ENCODE peak calls at places on chromosomes 4 and X, in six cellular contexts. V, R, N, F, S and Y are unnamed samples.

GRCh38 chrX:129488359-129488758 is 34.9 kb downstream of the SMARCA1 start:
- DNase-seq in N (no peak), F (no peak), S (no peak), R (no peak), V (no peak), Y (no peak)

GRCh38 chrX:124804962-124805361 is 458.6 kb downstream of the SH2D1A start:
- DNase-seq in R (no peak), V (no peak), N (no peak), S (no peak), F (no peak), Y (no peak)

GRCh38 chr4:187309456-187309855 is 585.8 kb upstream of the FAT1 start:
- DNase-seq in V (no peak), R (no peak), F (no peak), S (no peak), N (no peak), Y (no peak)

GRCh38 chr4:177380730-177381287 is 61.4 kb downstream of the AGA start:
- DNase-seq in N (no peak), V (no peak), R (peak), S (no peak), F (no peak), Y (no peak)

GRCh38 chrX:68588653-68589371 is 58.7 kb upstream of the STARD8 start:
- DNase-seq in S (no peak), N (no peak), F (no peak), V (no peak), R (no peak), Y (no peak)

GRCh38 chr4:176927664-176928063 is 134.9 kb upstream of the VEGFC start:
- DNase-seq in R (no peak), F (no peak), V (no peak), N (no peak), S (no peak), Y (no peak)

GRCh38 chr4:172009461-172009860 is 196.3 kb downstream of the GALNTL6 start:
- DNase-seq in S (no peak), R (no peak), N (no peak), V (no peak), F (no peak), Y (no peak)

GRCh38 chr4:186723207-186724047 is at the start of gene FAT1:
- DNase-seq in V (no peak), R (peak), F (peak), S (no peak), N (peak), Y (no peak)

GRCh38 chr4:137677851-137678250 is 145.6 kb upstream of the PCDH18 start:
- DNase-seq in R (no peak), V (no peak), S (no peak), N (no peak), F (no peak), Y (no peak)

GRCh38 chr4:36394352-36394903 is 113.0 kb downstream of the DTHD1 start:
- DNase-seq in S (peak), R (no peak), F (no peak), N (no peak), V (no peak), Y (no peak)

GRCh38 chrX:17032351-17032750 is 85.9 kb downstream of the REPS2 start:
- DNase-seq in F (no peak), N (peak), V (peak), S (no peak), R (no peak), Y (no peak)

GRCh38 chr4:125016892-125017299 is 297.9 kb upstream of the FAT4 start:
- DNase-seq in N (no peak), S (no peak), V (no peak), R (no peak), F (no peak), Y (no peak)

GRCh38 chr4:44848466-44848865 is 122.1 kb upstream of the GNPDA2 start:
- DNase-seq in S (no peak), V (no peak), F (no peak), R (no peak), N (no peak), Y (no peak)

GRCh38 chr4:145734576-145735329 is 54.8 kb downstream of the C4orf51 start:
- DNase-seq in N (peak), S (no peak), R (no peak), F (peak), V (peak), Y (no peak)

GRCh38 chr4:185504098-185505047 is 30.9 kb downstream of the PDLIM3 start:
- DNase-seq in R (no peak), F (peak), S (no peak), N (no peak), V (peak), Y (no peak)

GRCh38 chrX:87728459-87728858 is 210.9 kb downstream of the KLHL4 start:
- DNase-seq in N (no peak), S (no peak), F (no peak), V (no peak), R (no peak), Y (no peak)

GRCh38 chrX:21375795-21376069 is 1.5 kb downstream of the CNKSR2 start:
- DNase-seq in V (no peak), N (no peak), S (no peak), F (no peak), R (peak), Y (no peak)

GRCh38 chrX:69289046-69289838 is 124.0 kb upstream of the PJA1 start:
- DNase-seq in V (no peak), R (no peak), N (no peak), S (no peak), F (no peak), Y (no peak)

GRCh38 chr4:36322921-36323354 is 41.5 kb downstream of the DTHD1 start:
- DNase-seq in S (peak), R (no peak), N (no peak), V (no peak), F (no peak), Y (peak)

GRCh38 chr4:182090186-182090585 is 153.0 kb upstream of the TENM3 start:
- DNase-seq in S (no peak), N (no peak), V (no peak), F (no peak), R (no peak), Y (no peak)

GRCh38 chr4:113979157-113979972 is at the start of gene ARSJ:
- DNase-seq in V (peak), R (peak), F (peak), N (peak), S (peak), Y (peak)

GRCh38 chrX:153794018-153794896 is at the start of the genes IDH3G and SSR4:
- DNase-seq in S (peak), R (peak), F (peak), N (peak), V (peak), Y (peak)
- TF ChIP-seq CTCF in S (no peak), R (no peak), F (no peak), N (no peak), V (no peak), Y (no peak)

GRCh38 chr4:2412885-2413716 is 5.3 kb downstream of the ZFYVE28 start:
- DNase-seq in R (peak), F (peak), S (peak), N (peak), V (peak), Y (peak)
- TF ChIP-seq CTCF in R (peak), F (peak), S (peak), N (no peak), V (peak), Y (no peak)

DNA sequence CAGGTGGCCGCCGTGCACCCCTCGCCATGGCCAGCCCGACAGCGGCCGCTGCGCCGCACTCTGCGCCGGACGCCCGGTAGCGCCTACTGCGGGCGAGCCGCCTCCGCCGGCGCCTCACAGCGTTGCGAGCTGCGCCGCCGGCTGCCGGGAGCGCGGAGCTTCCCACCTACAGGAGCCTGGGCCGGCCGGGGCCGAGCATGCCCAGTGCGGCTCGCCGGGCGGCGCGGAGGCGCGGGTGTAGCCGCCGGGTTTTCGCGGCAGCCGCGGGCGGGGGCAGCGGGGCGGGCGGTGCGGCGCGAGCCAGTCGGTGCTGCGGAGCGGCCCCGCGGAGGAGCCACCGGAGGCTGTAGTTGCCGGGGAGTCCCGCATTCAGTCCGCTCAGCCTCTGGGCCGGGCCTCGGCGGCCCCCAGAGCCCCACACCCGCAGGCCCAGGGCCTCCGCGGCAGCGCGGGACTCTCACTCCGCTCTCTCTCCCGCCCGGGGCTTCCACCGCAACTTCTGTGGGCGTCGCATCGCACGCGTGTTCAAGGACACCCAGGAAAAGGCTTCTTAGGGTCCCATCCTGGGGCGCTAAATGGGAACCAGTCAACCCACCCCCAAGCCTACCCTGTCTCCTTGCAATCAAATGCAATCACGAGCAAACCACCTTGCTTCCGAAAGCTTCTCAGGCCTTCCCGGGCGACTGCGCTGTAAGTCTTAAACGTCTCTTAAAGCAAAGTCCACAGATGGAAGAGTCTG is at the start of gene MFAP3L:
- DNase-seq in N (peak), V (peak), S (peak), F (peak), R (peak), Y (peak)
- TF ChIP-seq CTCF in N (no peak), V (no peak), S (no peak), F (no peak), R (no peak), Y (peak)

GRCh38 chr4:139556735-139557505 is 901 bp upstream of the SETD7 start:
- DNase-seq in F (peak), V (peak), N (peak), S (peak), R (peak), Y (peak)
- TF ChIP-seq CTCF in F (no peak), V (no peak), N (no peak), S (no peak), R (no peak), Y (no peak)

DNA sequence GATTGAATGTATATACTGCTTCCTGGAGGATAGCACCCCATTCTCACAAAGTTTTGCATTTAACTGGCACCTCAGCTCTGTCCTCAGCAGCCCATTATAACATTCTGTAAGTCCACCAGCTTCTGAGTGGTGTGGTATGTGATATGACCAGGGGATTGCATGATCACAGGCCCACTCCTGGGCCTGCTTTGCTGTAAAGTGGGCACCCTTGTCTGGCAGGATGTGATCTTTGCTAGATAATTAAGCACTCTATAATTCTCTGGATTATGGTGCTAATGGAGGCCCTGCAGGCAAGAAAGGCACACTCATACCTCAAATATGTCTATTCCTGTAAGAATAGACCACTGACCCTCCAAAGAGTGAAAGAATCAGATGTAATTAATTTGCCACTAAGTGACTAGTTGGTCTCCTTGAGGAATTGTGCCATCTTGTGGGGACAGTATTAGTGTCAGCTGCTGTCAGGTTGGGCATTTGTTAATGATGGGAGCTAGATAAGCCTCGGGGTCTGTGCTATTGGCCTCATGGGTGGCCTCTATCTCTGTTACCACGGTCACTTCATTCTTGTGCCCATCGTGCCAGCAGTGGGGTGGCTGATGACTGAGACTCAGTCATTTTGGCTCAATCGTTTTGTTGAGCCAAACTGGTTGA is 2.2 kb upstream of the CFI start:
- DNase-seq in S (no peak), F (no peak), V (no peak), R (peak), N (peak), Y (peak)
- TF ChIP-seq CTCF in S (no peak), F (no peak), V (peak), R (peak), N (peak), Y (peak)

GRCh38 chrX:153768311-153769157 is 4.5 kb downstream of the PLXNB3 start:
- DNase-seq in S (peak), F (peak), N (no peak), V (no peak), R (no peak), Y (peak)
- TF ChIP-seq CTCF in S (no peak), F (no peak), N (no peak), V (no peak), R (no peak), Y (no peak)

GRCh38 chr4:154329939-154330338 is 161.7 kb downstream of the DCHS2 start:
- DNase-seq in R (no peak), V (no peak), F (no peak), S (no peak), N (no peak), Y (no peak)

GRCh38 chr4:154329268-154329858 is 162.2 kb downstream of the DCHS2 start:
- DNase-seq in S (no peak), N (no peak), F (no peak), R (peak), V (no peak), Y (no peak)

GRCh38 chr4:154335588-154335987 is 156.0 kb downstream of the DCHS2 start:
- DNase-seq in N (no peak), V (no peak), F (no peak), R (no peak), S (no peak), Y (no peak)

GRCh38 chr4:154328030-154328429 is 163.6 kb downstream of the DCHS2 start:
- DNase-seq in R (no peak), N (no peak), F (no peak), V (no peak), S (no peak), Y (no peak)

GRCh38 chr4:154332681-154333421 is 158.7 kb downstream of the DCHS2 start:
- DNase-seq in R (peak), F (no peak), N (no peak), S (peak), V (peak), Y (no peak)
- TF ChIP-seq CTCF in R (no peak), F (no peak), N (no peak), S (no peak), V (no peak), Y (peak)

GRCh38 chrX:30513284-30513683 is 64.3 kb downstream of the TASL start:
- DNase-seq in V (no peak), N (no peak), S (no peak), F (no peak), R (peak), Y (peak)
- TF ChIP-seq CTCF in V (peak), N (peak), S (no peak), F (no peak), R (peak), Y (peak)